ENCODE peak calls at places on chromosome 4, in nine cellular contexts. U, D, S, Q, Y, I, A, M and J are unnamed samples.

GRCh38 chr4:53039741-53040458 is 177.8 kb downstream of the RASL11B start:
- DNase-seq in U (no peak), D (no peak), S (no peak), Q (no peak), Y (peak), I (no peak), A (no peak), M (no peak), J (no peak)

GRCh38 chr4:184317234-184317918 is 99.7 kb upstream of the ENPP6 start:
- DNase-seq in U (no peak), D (no peak), S (no peak), Q (no peak), Y (peak), I (no peak), A (no peak), M (no peak), J (peak)

GRCh38 chr4:110087116-110087708 is 111.2 kb downstream of the ELOVL6 start:
- DNase-seq in U (no peak), D (no peak), S (peak), Q (peak), Y (peak), I (peak), A (no peak), M (no peak), J (peak)

GRCh38 chr4:1808851-1809753 is 16.0 kb downstream of the FGFR3 start:
- DNase-seq in U (no peak), D (no peak), S (no peak), Q (no peak), Y (no peak), I (no peak), A (no peak), M (no peak), J (no peak)

GRCh38 chr4:29277381-29277780 is 1442.8 kb upstream of the PCDH7 start:
- DNase-seq in U (no peak), D (no peak), S (no peak), Q (no peak), Y (peak), I (no peak), A (no peak), M (no peak), J (peak)

GRCh38 chr4:108991929-108992328 is 229.1 kb upstream of the ETNPPL start:
- DNase-seq in U (no peak), D (no peak), S (no peak), Q (no peak), Y (peak), I (no peak), A (no peak), M (no peak), J (peak)

GRCh38 chr4:72602396-72602795 is 33.4 kb upstream of the ADAMTS3 start:
- DNase-seq in U (no peak), D (no peak), S (no peak), Q (no peak), Y (no peak), I (no peak), A (no peak), M (no peak), J (no peak)

GRCh38 chr4:98006814-98007412 is 136.4 kb downstream of the STPG2 start:
- DNase-seq in U (no peak), D (no peak), S (no peak), Q (no peak), Y (no peak), I (no peak), A (no peak), M (no peak), J (no peak)

GRCh38 chr4:157280673-157281072 is 60.1 kb downstream of the GRIA2 start:
- DNase-seq in U (no peak), D (no peak), S (no peak), Q (no peak), Y (no peak), I (no peak), A (no peak), M (no peak), J (peak)

GRCh38 chr4:75990129-75990528 is 616 bp downstream of the SDAD1 start:
- DNase-seq in U (no peak), D (no peak), S (no peak), Q (no peak), Y (peak), I (no peak), A (no peak), M (no peak), J (peak)

GRCh38 chr4:99845708-99846469 is 29.3 kb downstream of the DAPP1 start:
- DNase-seq in U (no peak), D (no peak), S (no peak), Q (no peak), Y (no peak), I (no peak), A (no peak), M (no peak), J (no peak)

GRCh38 chr4:86529450-86529849 is 64.7 kb upstream of the PTPN13 start:
- DNase-seq in U (no peak), D (no peak), S (no peak), Q (no peak), Y (no peak), I (no peak), A (no peak), M (no peak), J (no peak)

GRCh38 chr4:120228086-120228485 is 161.4 kb upstream of the MAD2L1 start:
- DNase-seq in U (no peak), D (no peak), S (no peak), Q (no peak), Y (peak), I (no peak), A (no peak), M (no peak), J (no peak)

GRCh38 chr4:145755802-145756201 is 75.9 kb downstream of the C4orf51 start:
- DNase-seq in U (no peak), D (no peak), S (no peak), Q (no peak), Y (peak), I (peak), A (no peak), M (no peak), J (peak)

GRCh38 chr4:21769404-21770147 is 179.0 kb downstream of the KCNIP4 start:
- DNase-seq in U (no peak), D (no peak), S (no peak), Q (no peak), Y (peak), I (no peak), A (no peak), M (no peak), J (peak)

GRCh38 chr4:180028682-180029081 is 2214.5 kb upstream of the TENM3 start:
- DNase-seq in U (no peak), D (no peak), S (peak), Q (no peak), Y (peak), I (no peak), A (no peak), M (peak), J (peak)

GRCh38 chr4:26032572-26033320 is 118.7 kb downstream of the SMIM20 start:
- DNase-seq in U (no peak), D (no peak), S (no peak), Q (peak), Y (peak), I (peak), A (no peak), M (no peak), J (peak)

GRCh38 chr4:1166509-1167243 is 5.7 kb downstream of the SPON2 start:
- DNase-seq in U (no peak), D (no peak), S (no peak), Q (no peak), Y (peak), I (no peak), A (no peak), M (no peak), J (no peak)

GRCh38 chr4:186536285-186536684 is 19.1 kb downstream of the MTNR1A start:
- DNase-seq in U (no peak), D (no peak), S (no peak), Q (no peak), Y (no peak), I (no peak), A (no peak), M (no peak), J (peak)

GRCh38 chr4:5409237-5409636 is 299.1 kb downstream of the EVC2 start:
- DNase-seq in U (no peak), D (no peak), S (no peak), Q (no peak), Y (no peak), I (no peak), A (no peak), M (no peak), J (peak)

GRCh38 chr4:110484767-110485166 is 8.8 kb downstream of the ENPEP start:
- DNase-seq in U (no peak), D (no peak), S (no peak), Q (no peak), Y (peak), I (no peak), A (no peak), M (no peak), J (peak)

GRCh38 chr4:112817933-112818921 is 181.3 kb downstream of the LARP7 start:
- DNase-seq in U (peak), D (no peak), S (peak), Q (peak), Y (peak), I (peak), A (peak), M (no peak), J (peak)

GRCh38 chr4:186061919-186062318 is 7.0 kb upstream of the TLR3 start:
- DNase-seq in U (no peak), D (no peak), S (no peak), Q (no peak), Y (no peak), I (no peak), A (no peak), M (no peak), J (no peak)

GRCh38 chr4:107956011-107956410 is 24.7 kb downstream of the CYP2U1 start:
- DNase-seq in U (no peak), D (no peak), S (no peak), Q (no peak), Y (peak), I (no peak), A (no peak), M (no peak), J (no peak)

GRCh38 chr4:158750379-158750778 is 18.4 kb upstream of the FNIP2 start:
- DNase-seq in U (no peak), D (no peak), S (no peak), Q (no peak), Y (peak), I (no peak), A (no peak), M (no peak), J (peak)

GRCh38 chr4:26611879-26612278 is 28.0 kb downstream of the TBC1D19 start:
- DNase-seq in U (no peak), D (no peak), S (no peak), Q (no peak), Y (no peak), I (no peak), A (no peak), M (no peak), J (no peak)

GRCh38 chr4:184792334-184792733 is 33.4 kb downstream of the ACSL1 start:
- DNase-seq in U (no peak), D (no peak), S (no peak), Q (no peak), Y (peak), I (no peak), A (no peak), M (no peak), J (peak)

GRCh38 chr4:185656467-185656890 is 121.2 kb upstream of the PDLIM3 start:
- DNase-seq in U (no peak), D (no peak), S (peak), Q (no peak), Y (peak), I (no peak), A (peak), M (no peak), J (peak)

GRCh38 chr4:8589336-8589735 is 3.2 kb upstream of the CPZ start:
- DNase-seq in U (no peak), D (no peak), S (no peak), Q (no peak), Y (no peak), I (no peak), A (peak), M (no peak), J (no peak)

GRCh38 chr4:62640296-62640695 is 1440.2 kb downstream of the ADGRL3 start:
- DNase-seq in U (no peak), D (no peak), S (no peak), Q (no peak), Y (no peak), I (no peak), A (no peak), M (no peak), J (no peak)

GRCh38 chr4:149145803-149146202 is 669.8 kb downstream of the IQCM start:
- DNase-seq in U (no peak), D (no peak), S (no peak), Q (no peak), Y (peak), I (no peak), A (no peak), M (no peak), J (peak)

GRCh38 chr4:82753725-82754410 is 44.7 kb downstream of the SCD5 start:
- DNase-seq in U (no peak), D (no peak), S (no peak), Q (no peak), Y (no peak), I (peak), A (no peak), M (no peak), J (no peak)

GRCh38 chr4:56910172-56910967 is 2.7 kb downstream of the REST start:
- DNase-seq in U (no peak), D (no peak), S (peak), Q (no peak), Y (no peak), I (no peak), A (no peak), M (no peak), J (no peak)

GRCh38 chr4:29908276-29908675 is 811.9 kb upstream of the PCDH7 start:
- DNase-seq in U (no peak), D (no peak), S (no peak), Q (no peak), Y (no peak), I (no peak), A (no peak), M (no peak), J (no peak)

GRCh38 chr4:141912831-141913230 is 276.4 kb downstream of the IL15 start:
- DNase-seq in U (no peak), D (no peak), S (no peak), Q (no peak), Y (peak), I (no peak), A (no peak), M (no peak), J (no peak)

GRCh38 chr4:152044341-152044740 is 283.5 kb upstream of the GATB start:
- DNase-seq in U (no peak), D (no peak), S (no peak), Q (no peak), Y (no peak), I (no peak), A (no peak), M (no peak), J (peak)